ENCODE peak calls at places on chromosomes 4 and X, in nine cellular contexts. H is keratinocyte, I is colonic mucosa, Q is lung, B is left ventricle myocardium inferior, F is ascending aorta, K is tibial nerve, Z is left lung, T is BJ. N is an unnamed sample. For H3K27me3, the result is how much of the 10 kb centered on the place peaks cover.

GRCh38 chr4:134200811-134201215 is 776 bp downstream of the PABPC4L start:
- DNase-seq in H (no peak), I (no peak), Q (no peak), B (no peak), F (peak), K (no peak), Z (peak), T (no peak), N (no peak)

GRCh38 chrX:15877380-15877779 is 22.8 kb upstream of the AP1S2 start:
- DNase-seq in H (no peak), I (no peak), Q (no peak), B (peak), F (no peak), K (no peak), Z (no peak), T (no peak), N (no peak)

GRCh38 chr4:155179216-155179615 is 29.2 kb upstream of the NPY2R start:
- DNase-seq in H (no peak), I (no peak), Q (no peak), B (no peak), F (no peak), K (no peak), Z (no peak), T (no peak), N (no peak)

GRCh38 chr4:15920723-15921591 is 17.6 kb downstream of the FGFBP1 start:
- DNase-seq in H (peak), I (peak), Q (peak), B (no peak), F (peak), K (no peak), Z (peak), T (peak), N (no peak)

GRCh38 chr4:7769936-7770674 is 169.6 kb downstream of the AFAP1 start:
- DNase-seq in H (no peak), I (no peak), Q (no peak), B (peak), F (no peak), K (no peak), Z (peak), T (no peak), N (no peak)

GRCh38 chrX:24241822-24242648 is 71.8 kb downstream of the SUPT20HL2 start:
- DNase-seq in H (no peak), I (no peak), Q (no peak), B (no peak), F (no peak), K (no peak), Z (no peak), T (no peak), N (no peak)

GRCh38 chr4:166198041-166198440 is 325.0 kb downstream of the TLL1 start:
- DNase-seq in H (no peak), I (no peak), Q (no peak), B (no peak), F (no peak), K (no peak), Z (no peak), T (no peak), N (no peak)

GRCh38 chr4:33425916-33426315 is 2705.7 kb downstream of the PCDH7 start:
- DNase-seq in H (no peak), I (no peak), Q (no peak), B (no peak), F (no peak), K (no peak), Z (no peak), T (no peak), N (no peak)

GRCh38 chr4:97513917-97514316 is 629.4 kb downstream of the STPG2 start:
- DNase-seq in H (no peak), I (no peak), Q (no peak), B (no peak), F (no peak), K (no peak), Z (no peak), T (no peak), N (no peak)

GRCh38 chr4:37805091-37805490 is 21.4 kb upstream of the PGM2 start:
- DNase-seq in H (no peak), I (no peak), Q (no peak), B (no peak), F (no peak), K (no peak), Z (no peak), T (no peak), N (no peak)

GRCh38 chr4:102586002-102586643 is 85.0 kb downstream of the NFKB1 start:
- DNase-seq in H (no peak), I (no peak), Q (no peak), B (no peak), F (no peak), K (no peak), Z (no peak), T (no peak), N (no peak)

GRCh38 chr4:26780524-26780923 is 80.1 kb upstream of the STIM2 start:
- DNase-seq in H (peak), I (no peak), Q (no peak), B (no peak), F (no peak), K (no peak), Z (no peak), T (no peak), N (no peak)

GRCh38 chr4:103478729-103479128 is 241.1 kb downstream of the TACR3 start:
- DNase-seq in H (no peak), I (no peak), Q (no peak), B (no peak), F (no peak), K (no peak), Z (no peak), T (no peak), N (no peak)

GRCh38 chr4:121728798-121729226 is 32.0 kb upstream of the ANXA5 start:
- DNase-seq in H (no peak), I (no peak), Q (no peak), B (no peak), F (no peak), K (no peak), Z (no peak), T (no peak), N (no peak)

GRCh38 chr4:95066011-95066410 is 308.3 kb downstream of the BMPR1B start:
- DNase-seq in H (no peak), I (no peak), Q (no peak), B (no peak), F (no peak), K (no peak), Z (no peak), T (no peak), N (no peak)

GRCh38 chr4:3671571-3672464 is 94.4 kb upstream of the ADRA2C start:
- DNase-seq in H (no peak), I (no peak), Q (no peak), B (no peak), F (no peak), K (no peak), Z (peak), T (no peak), N (no peak)

GRCh38 chr4:182648766-182649165 is 268.4 kb downstream of the DCTD start:
- DNase-seq in H (no peak), I (no peak), Q (no peak), B (no peak), F (no peak), K (no peak), Z (no peak), T (no peak), N (no peak)

GRCh38 chrX:154378799-154379568 is at the start of gene EMD:
- DNase-seq in H (no peak), I (peak), Q (peak), B (peak), F (peak), K (peak), Z (peak), T (peak), N (peak)

GRCh38 chr4:52038109-52038912 is at the start of gene SGCB:
- DNase-seq in H (no peak), I (peak), Q (peak), B (peak), F (peak), K (peak), Z (peak), T (no peak), N (peak)

GRCh38 chrX:7316887-7317286 is 168.9 kb upstream of the PUDP start:
- DNase-seq in H (no peak), I (no peak), Q (no peak), B (no peak), F (no peak), K (no peak), Z (no peak), T (peak), N (no peak)

GRCh38 chr4:174141876-174142275 is 141.6 kb downstream of the FBXO8 start:
- DNase-seq in H (no peak), I (no peak), Q (no peak), B (no peak), F (no peak), K (no peak), Z (no peak), T (no peak), N (no peak)

GRCh38 chr4:53005149-53005546 is 143.0 kb downstream of the RASL11B start:
- DNase-seq in H (no peak), I (no peak), Q (no peak), B (no peak), F (no peak), K (no peak), Z (no peak), T (no peak), N (no peak)

GRCh38 chr4:130479020-130479419 is 1383.1 kb downstream of the C4orf33 start:
- DNase-seq in H (no peak), I (no peak), Q (no peak), B (no peak), F (no peak), K (no peak), Z (no peak), T (no peak), N (no peak)

GRCh38 chrX:27565992-27566391 is 24.2 kb upstream of the DCAF8L2 start:
- DNase-seq in H (no peak), I (no peak), Q (no peak), B (peak), F (no peak), K (no peak), Z (no peak), T (no peak), N (no peak)

GRCh38 chrX:44431206-44431605 is 87.7 kb upstream of the EFHC2 start:
- DNase-seq in H (peak), I (no peak), Q (no peak), B (no peak), F (no peak), K (no peak), Z (no peak), T (no peak), N (no peak)

GRCh38 chrX:64198046-64198445 is 7.5 kb downstream of the AMER1 start:
- DNase-seq in H (no peak), I (no peak), Q (no peak), B (no peak), F (no peak), K (no peak), Z (no peak), T (no peak), N (no peak)

GRCh38 chrX:52585892-52586291 is 68.8 kb downstream of the SSX7 start:
- DNase-seq in H (no peak), I (no peak), Q (no peak), B (no peak), F (no peak), K (no peak), Z (no peak), T (no peak), N (no peak)

GRCh38 chr4:143341186-143341755 is 4.6 kb downstream of the GAB1 start:
- DNase-seq in H (no peak), I (no peak), Q (no peak), B (no peak), F (no peak), K (no peak), Z (no peak), T (no peak), N (no peak)

GRCh38 chrX:9252182-9252581 is 212.7 kb upstream of the TBL1X start:
- DNase-seq in H (no peak), I (no peak), Q (no peak), B (no peak), F (no peak), K (no peak), Z (no peak), T (no peak), N (no peak)

GRCh38 chrX:103453655-103454054 is 65.6 kb downstream of the RAB40A start:
- DNase-seq in H (peak), I (no peak), Q (no peak), B (no peak), F (no peak), K (no peak), Z (no peak), T (peak), N (no peak)

GRCh38 chrX:49053223-49054072 is 5.4 kb upstream of the CCDC120 start:
- DNase-seq in H (no peak), I (no peak), Q (peak), B (peak), F (peak), K (no peak), Z (peak), T (no peak), N (peak)

GRCh38 chr4:189087981-189088380 is 852.7 kb upstream of the FRG1 start:
- DNase-seq in H (no peak), I (no peak), Q (no peak), B (no peak), F (no peak), K (no peak), Z (no peak), T (no peak), N (no peak)

GRCh38 chr4:188417181-188417580 is 277.9 kb downstream of the TRIML1 start:
- DNase-seq in H (no peak), I (no peak), Q (no peak), B (no peak), F (no peak), K (no peak), Z (no peak), T (no peak), N (no peak)

GRCh38 chr4:83535945-83536648 is at the start of gene GPAT3:
- DNase-seq in H (no peak), I (peak), Q (peak), B (peak), F (peak), K (peak), Z (peak), T (no peak), N (peak)
- H3K27me3 ChIP-seq in H (under half), I (under half), Q (under half), B (under half), F (under half), K (under half), Z (under half), T (under half), N (under half)

DNA sequence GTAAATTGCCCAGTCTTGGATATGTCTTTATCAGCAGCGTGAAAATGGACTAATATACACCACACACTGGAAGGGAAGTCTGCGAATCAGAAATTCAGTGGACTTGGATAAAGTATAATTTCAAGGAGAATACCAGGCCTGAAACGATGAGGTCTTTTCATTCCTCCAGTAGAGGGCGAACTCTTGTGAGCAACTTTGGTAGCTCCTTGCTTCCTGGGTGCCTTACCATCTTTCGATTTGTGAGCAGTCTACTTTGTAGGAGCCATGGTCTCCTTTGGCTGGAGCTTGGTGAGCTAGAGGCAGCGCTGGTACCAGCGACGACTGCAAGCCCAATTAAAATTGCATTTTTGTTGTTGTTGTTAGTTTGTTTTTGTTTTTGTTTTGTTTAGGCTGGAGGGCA is 791.9 kb downstream of the FAT4 start:
- DNase-seq in H (no peak), I (no peak), Q (no peak), B (no peak), F (no peak), K (no peak), Z (no peak), T (no peak), N (no peak)
- TF ChIP-seq CTCF in H (no peak), I (no peak), Q (no peak), B (no peak), F (no peak), K (no peak), Z (no peak), T (peak), N (no peak)

GRCh38 chr4:41866799-41867677 is 68.2 kb upstream of the TMEM33 start:
- DNase-seq in H (no peak), I (no peak), Q (no peak), B (no peak), F (no peak), K (no peak), Z (peak), T (no peak), N (no peak)
- H3K27me3 ChIP-seq in H (half or more), I (under half), Q (under half), B (half or more), F (under half), K (under half), Z (half or more), T (under half), N (half or more)

DNA sequence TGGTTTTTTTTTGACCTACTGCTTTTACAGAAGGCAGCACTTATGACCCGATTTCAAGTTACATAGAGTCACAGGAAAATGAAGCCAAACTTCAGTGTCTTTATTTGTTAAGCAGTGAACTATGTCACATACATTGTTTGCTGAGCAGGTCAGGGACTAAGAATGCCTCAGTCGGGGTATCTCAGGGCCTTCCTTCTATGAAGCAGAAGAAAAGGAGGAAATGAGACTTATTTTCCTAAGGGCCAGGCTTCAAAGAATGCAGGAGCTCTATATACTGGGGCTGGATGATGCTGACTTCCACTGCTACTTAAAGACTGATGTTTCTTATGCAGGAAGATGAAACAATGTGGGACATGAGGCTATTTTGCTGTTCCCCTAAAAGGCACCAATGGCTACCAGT is 558.4 kb upstream of the IGFBP7 start:
- DNase-seq in H (no peak), I (no peak), Q (no peak), B (no peak), F (no peak), K (no peak), Z (no peak), T (no peak), N (no peak)
- TF ChIP-seq CTCF in H (no peak), I (no peak), Q (no peak), B (no peak), F (no peak), K (no peak), Z (no peak), T (no peak), N (no peak)

GRCh38 chr4:1591107-1591506 is 93.0 kb downstream of the FAM53A start:
- DNase-seq in H (no peak), I (no peak), Q (no peak), B (no peak), F (no peak), K (no peak), Z (peak), T (no peak), N (no peak)
- H3K27me3 ChIP-seq in H (under half), I (under half), Q (under half), B (under half), F (under half), K (under half), Z (under half), T (under half), N (under half)

GRCh38 chr4:184568770-184569169 is 80.5 kb downstream of the CASP3 start:
- DNase-seq in H (no peak), I (no peak), Q (no peak), B (no peak), F (no peak), K (no peak), Z (no peak), T (no peak), N (no peak)
- TF ChIP-seq CTCF in H (no peak), I (no peak), Q (no peak), B (no peak), F (no peak), K (no peak), Z (no peak), T (no peak), N (no peak)

GRCh38 chr4:81214518-81215218 is 354 bp downstream of the PRKG2 start:
- DNase-seq in H (no peak), I (peak), Q (peak), B (no peak), F (no peak), K (no peak), Z (peak), T (no peak), N (no peak)

GRCh38 chr4:81215219-81215892 is at the start of gene PRKG2:
- DNase-seq in H (no peak), I (peak), Q (peak), B (no peak), F (no peak), K (no peak), Z (no peak), T (no peak), N (no peak)

GRCh38 chr4:81213671-81214070 is 1.4 kb downstream of the PRKG2 start:
- DNase-seq in H (no peak), I (no peak), Q (no peak), B (no peak), F (no peak), K (no peak), Z (no peak), T (no peak), N (no peak)

GRCh38 chr4:81215936-81216335 is 914 bp upstream of the PRKG2 start:
- DNase-seq in H (no peak), I (no peak), Q (no peak), B (no peak), F (no peak), K (no peak), Z (no peak), T (no peak), N (no peak)

GRCh38 chr4:81214144-81214517 is 891 bp downstream of the PRKG2 start:
- DNase-seq in H (no peak), I (no peak), Q (no peak), B (no peak), F (no peak), K (no peak), Z (no peak), T (no peak), N (no peak)
- H3K27me3 ChIP-seq in H (under half), I (under half), Q (under half), B (half or more), F (under half), K (under half), Z (under half), T (under half), N (under half)